ENCODE peak calls at places on chromosomes 13 and 19, in eight cellular contexts. K is neural progenitor cell, Q is glutamatergic neuron, M is dorsolateral prefrontal cortex, W is fibroblast of mammary gland, O is tibial artery, G is lower leg skin, R is HFFc6. P is an unnamed sample.

GRCh38 chr19:13234518-13234917 is 84.3 kb downstream of the IER2 start:
- DNase-seq in K (peak), Q (peak), M (no peak), W (peak), O (peak), G (peak), R (peak), P (peak)

GRCh38 chr19:48646192-48646911 is 365 bp upstream of the CA11 start:
- DNase-seq in K (peak), Q (peak), M (peak), W (peak), O (peak), G (no peak), R (peak), P (peak)

GRCh38 chr19:34985249-34986022 is 14.7 kb upstream of the GRAMD1A start:
- DNase-seq in K (peak), Q (no peak), M (peak), W (peak), O (peak), G (peak), R (no peak), P (no peak)

GRCh38 chr13:40895715-40896184 is 106.3 kb downstream of the SLC25A15 start:
- DNase-seq in K (no peak), Q (no peak), M (no peak), W (no peak), O (no peak), G (no peak), R (no peak), P (no peak)

GRCh38 chr13:90447735-90448103 is 899.8 kb upstream of the MIR17HG start:
- DNase-seq in K (peak), Q (no peak), M (no peak), W (peak), O (no peak), G (no peak), R (peak), P (no peak)

GRCh38 chr13:54607421-54607820 is 1578.8 kb downstream of the OLFM4 start:
- DNase-seq in K (no peak), Q (no peak), M (no peak), W (no peak), O (no peak), G (no peak), R (no peak), P (no peak)

GRCh38 chr13:88074794-88075509 is 403.8 kb downstream of the SLITRK5 start:
- DNase-seq in K (no peak), Q (no peak), M (no peak), W (peak), O (no peak), G (peak), R (no peak), P (no peak)

GRCh38 chr19:33621065-33621785 is 528 bp upstream of the CHST8 start:
- DNase-seq in K (no peak), Q (no peak), M (peak), W (no peak), O (no peak), G (no peak), R (no peak), P (no peak)

DNA sequence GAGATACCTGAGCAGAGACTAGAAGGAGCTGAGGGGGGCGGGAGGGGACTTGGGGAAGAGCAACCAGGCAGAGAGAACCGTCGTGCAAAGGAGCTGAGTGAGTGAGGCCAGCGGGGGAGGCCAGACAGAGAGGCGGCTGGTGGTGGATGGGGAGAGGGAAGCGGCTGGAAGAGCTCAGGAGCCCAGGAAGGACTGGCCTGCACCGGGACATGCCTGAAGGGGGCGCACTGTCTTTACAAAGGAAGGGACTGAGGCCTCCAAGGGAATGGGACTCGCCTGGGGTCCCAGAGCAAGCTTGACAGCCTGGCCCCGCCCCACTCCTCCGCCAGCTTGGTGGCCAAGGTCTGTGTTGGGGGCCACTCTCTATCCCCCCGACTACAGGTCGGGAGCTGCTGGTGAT is 14.9 kb downstream of the ONECUT3 start:
- DNase-seq in K (peak), Q (peak), M (no peak), W (peak), O (no peak), G (no peak), R (no peak), P (peak)
- TF ChIP-seq CTCF in K (peak), Q (no peak), M (no peak), W (no peak), O (no peak), G (no peak), R (peak), P (peak)

GRCh38 chr19:17863520-17864182 is 3.9 kb downstream of the RPL18A start:
- DNase-seq in K (no peak), Q (no peak), M (peak), W (no peak), O (no peak), G (no peak), R (no peak), P (no peak)

GRCh38 chr19:17860331-17860992 is 752 bp downstream of the RPL18A start:
- DNase-seq in K (no peak), Q (no peak), M (no peak), W (no peak), O (no peak), G (no peak), R (no peak), P (no peak)

GRCh38 chr19:17861542-17862402 is 2.1 kb downstream of the RPL18A start:
- DNase-seq in K (no peak), Q (no peak), M (no peak), W (no peak), O (no peak), G (no peak), R (no peak), P (no peak)

GRCh38 chr19:17860993-17861360 is 1.3 kb downstream of the RPL18A start:
- DNase-seq in K (no peak), Q (no peak), M (no peak), W (no peak), O (no peak), G (no peak), R (no peak), P (no peak)

GRCh38 chr19:17862711-17863519 is 3.2 kb downstream of the RPL18A start:
- DNase-seq in K (no peak), Q (no peak), M (no peak), W (no peak), O (no peak), G (no peak), R (no peak), P (no peak)
- TF ChIP-seq CTCF in K (no peak), Q (no peak), M (no peak), W (no peak), O (no peak), G (no peak), R (no peak), P (no peak)

DNA sequence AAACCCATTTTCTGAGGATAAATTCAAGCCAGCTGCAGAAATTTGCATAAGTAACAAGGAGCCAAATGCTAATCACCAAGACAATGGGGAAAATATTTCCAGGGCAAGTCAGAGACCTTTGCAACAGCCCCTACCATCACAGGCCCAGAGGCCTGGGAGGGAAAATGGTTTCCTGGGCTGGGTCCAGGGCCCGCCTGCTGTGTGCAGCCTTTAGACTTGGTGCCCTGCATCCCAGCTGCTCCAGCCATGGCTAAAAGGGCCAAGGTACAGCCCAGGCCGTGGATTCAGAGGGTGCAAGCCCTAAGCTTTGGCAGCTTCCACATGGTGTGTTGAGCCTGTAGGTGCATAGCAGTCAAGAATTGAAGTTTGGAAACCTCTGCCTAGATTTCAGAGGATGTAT is 309.5 kb upstream of the SGCG start:
- DNase-seq in K (no peak), Q (no peak), M (no peak), W (no peak), O (no peak), G (no peak), R (no peak), P (no peak)
- TF ChIP-seq CTCF in K (no peak), Q (no peak), M (no peak), W (no peak), O (no peak), G (no peak), R (no peak), P (no peak)

GRCh38 chr13:60398438-60398891 is 1.4 kb downstream of the TDRD3 start:
- DNase-seq in K (no peak), Q (no peak), M (no peak), W (no peak), O (no peak), G (no peak), R (no peak), P (no peak)
- TF ChIP-seq CTCF in K (no peak), Q (no peak), M (no peak), W (no peak), O (no peak), G (no peak), R (no peak), P (no peak)

GRCh38 chr13:92316030-92316429 is 910.6 kb upstream of the GPC6 start:
- DNase-seq in K (no peak), Q (no peak), M (no peak), W (no peak), O (no peak), G (no peak), R (no peak), P (no peak)
- TF ChIP-seq CTCF in K (no peak), Q (no peak), M (no peak), W (no peak), O (no peak), G (no peak), R (no peak), P (no peak)